ENCODE peak calls at places on chromosomes 2 and 18, in six cellular contexts. A is iPS DF 6.9, N is HepG2, T is endothelial cell of umbilical vein, F is upper lobe of right lung, Q is GM12878. P is an unnamed sample.

GRCh38 chr18:41226186-41226585 is 728.8 kb upstream of the PIK3C3 start:
- DNase-seq in A (no peak), T (peak; percentile 89), Q (no peak), N (no peak), F (no peak), P (no peak)

GRCh38 chr2:240555541-240556250 is 2.1 kb downstream of the ANKMY1 start:
- DNase-seq in N (no peak), Q (no peak), T (no peak), A (no peak), F (no peak), P (no peak)

GRCh38 chr2:236847538-236848263 is 238.0 kb upstream of the COPS8 start:
- DNase-seq in A (no peak), F (no peak), T (no peak), N (no peak), Q (no peak), P (no peak)

GRCh38 chr2:126661702-126662465 is 5.9 kb downstream of the GYPC start:
- DNase-seq in T (no peak), N (no peak), Q (no peak), A (no peak), F (no peak), P (no peak)

GRCh38 chr18:7624697-7625096 is 57.6 kb downstream of the PTPRM start:
- DNase-seq in A (no peak), N (no peak), F (no peak), Q (no peak), T (no peak), P (no peak)

GRCh38 chr2:56483081-56483480 is 299.3 kb downstream of the CCDC85A start:
- DNase-seq in Q (no peak), N (no peak), T (no peak), A (no peak), F (no peak), P (no peak)

GRCh38 chr2:37342636-37343211 is 1.7 kb upstream of the QPCT start:
- DNase-seq in F (no peak), Q (no peak), A (no peak), T (peak; percentile 34), N (no peak), P (no peak)

GRCh38 chr18:9417081-9417841 is 58.1 kb upstream of the RALBP1 start:
- DNase-seq in Q (no peak), T (peak; percentile 69), A (no peak), F (no peak), N (no peak), P (no peak)

DNA sequence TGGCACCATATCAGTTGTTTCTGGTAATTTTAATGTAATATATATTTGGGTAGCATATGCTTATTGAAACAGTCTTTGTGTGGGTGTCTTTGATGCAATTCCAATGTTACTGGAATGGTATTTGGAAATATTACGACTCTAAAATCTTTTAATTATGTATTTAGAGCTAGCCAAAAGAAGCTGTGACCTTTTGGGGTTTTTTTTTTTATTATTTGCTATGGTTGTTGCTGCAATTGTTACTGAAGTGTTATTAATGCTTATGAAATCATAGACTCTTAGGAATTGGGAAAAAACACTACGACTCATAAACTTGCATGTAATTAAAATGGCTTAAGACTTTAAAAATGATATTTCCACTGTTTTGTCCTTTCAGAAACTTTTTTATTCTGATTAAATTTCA is 95.9 kb downstream of the AOX1 start:
- DNase-seq in A (no peak), F (no peak), N (no peak), T (no peak), Q (no peak), P (no peak)
- H3K4me3 ChIP-seq in A (no peak overlapping the region), F (no peak overlapping the region), N (no peak overlapping the region), T (no peak overlapping the region), Q (no peak overlapping the region), P (no peak overlapping the region)

GRCh38 chr2:25650249-25650648 is 23.1 kb downstream of the DTNB start:
- DNase-seq in N (no peak), Q (no peak), A (no peak), T (no peak), F (no peak), P (no peak)
- H3K27me3 ChIP-seq in N (no peaks in the 10 kb centered on the region), Q (no peaks in the 10 kb centered on the region), A (no peaks in the 10 kb centered on the region), T (no peaks in the 10 kb centered on the region), F (no peaks in the 10 kb centered on the region), P (no peaks in the 10 kb centered on the region)

DNA sequence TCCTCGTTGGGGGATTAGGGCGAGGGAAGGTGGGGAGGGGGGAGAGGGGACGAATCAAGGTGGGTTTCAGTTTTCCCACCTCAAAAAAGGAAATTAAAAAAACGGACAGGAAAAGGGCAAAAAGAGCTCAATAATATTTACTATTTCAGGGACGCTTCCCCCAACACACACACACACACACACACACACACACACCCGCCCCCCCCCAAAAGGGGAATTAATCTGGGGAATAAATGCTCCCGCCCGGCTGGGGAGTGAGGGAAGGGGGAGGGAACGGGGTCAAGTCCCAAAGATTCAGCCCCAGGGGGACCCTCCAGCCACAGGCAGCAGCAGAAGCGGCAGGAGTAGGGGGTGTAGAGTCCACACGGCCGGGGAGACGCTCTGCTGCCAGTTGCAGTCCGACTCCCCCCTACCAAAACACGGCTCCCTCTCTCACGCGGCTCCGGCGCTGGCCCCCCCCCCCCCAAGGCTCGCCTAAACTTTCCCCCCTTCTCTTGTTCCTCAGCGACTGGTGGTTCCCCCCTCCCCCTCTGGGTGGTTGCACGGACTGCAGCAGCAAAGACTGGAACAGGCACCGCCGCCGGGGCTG is 472 bp downstream of the XPO1 start:
- DNase-seq in N (no peak), Q (no peak), F (no peak), T (peak; percentile 24), A (no peak), P (no peak)
- H3K4me3 ChIP-seq in N (peak overlapping the region; percentile 91), Q (peak overlapping the region; percentile 76), F (peak overlapping the region; percentile 83), T (peak overlapping the region; percentile 99), A (peak overlapping the region; percentile 84), P (peak overlapping the region; percentile 72)

GRCh38 chr2:219509780-219510511 is 4.3 kb upstream of the ASIC4 start:
- DNase-seq in A (no peak), N (peak; percentile 60), F (no peak), Q (no peak), T (peak; percentile 60), P (no peak)

GRCh38 chr2:219512524-219513216 is 1.6 kb upstream of the ASIC4 start:
- DNase-seq in N (no peak), A (no peak), F (no peak), Q (no peak), T (no peak), P (no peak)

GRCh38 chr2:219513787-219514186 is 495 bp upstream of the ASIC4 start:
- DNase-seq in N (no peak), F (no peak), Q (no peak), A (no peak), T (no peak), P (no peak)

GRCh38 chr2:219510512-219511135 is 3.7 kb upstream of the ASIC4 start:
- DNase-seq in N (no peak), T (no peak), Q (no peak), A (no peak), F (no peak), P (no peak)

DNA sequence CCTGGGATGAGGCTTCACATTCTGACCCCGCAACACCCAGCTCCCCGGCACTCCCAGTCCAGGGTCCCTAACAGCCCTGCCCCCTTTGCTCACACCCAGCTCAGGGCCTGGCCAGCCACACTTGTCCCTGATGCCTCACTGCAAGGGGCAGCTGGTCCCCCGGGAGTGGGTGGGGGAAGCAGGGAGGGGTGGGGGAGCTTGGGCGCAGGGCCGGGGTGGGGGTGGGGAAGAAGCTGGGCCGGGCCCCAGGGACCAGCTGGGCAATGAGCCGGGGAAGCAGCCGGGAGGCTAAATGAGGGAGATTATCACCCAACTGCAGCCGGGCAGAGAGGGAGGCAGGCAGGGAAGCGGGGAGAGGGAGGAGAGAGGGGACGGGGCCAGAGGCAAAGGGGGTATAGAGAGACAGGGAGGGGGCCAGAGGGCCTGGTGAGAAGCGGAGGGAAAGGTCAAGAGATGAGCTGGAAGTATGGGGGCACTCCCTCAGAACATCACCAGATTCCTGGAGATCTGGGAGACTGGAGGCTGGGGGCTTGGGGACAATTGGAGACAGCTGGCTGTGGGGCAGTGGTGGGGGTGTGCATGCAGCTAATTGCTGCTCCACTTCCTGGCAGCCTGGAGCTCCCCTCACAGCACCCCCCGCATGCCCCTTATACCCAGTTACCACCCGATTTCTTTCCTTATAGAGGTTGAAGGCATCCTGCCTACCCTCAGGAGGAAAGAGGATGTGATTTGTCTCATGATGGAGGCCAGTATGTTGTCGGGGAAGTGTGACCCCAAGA is 2.5 kb upstream of the ASIC4 start:
- DNase-seq in A (no peak), Q (no peak), N (no peak), T (no peak), F (no peak), P (no peak)
- H3K27me3 ChIP-seq in A (peaks cover 12% of the 10 kb centered on the region), Q (peaks cover 15% of the 10 kb centered on the region), N (peaks cover 58% of the 10 kb centered on the region), T (peaks cover 58% of the 10 kb centered on the region), F (peaks cover 57% of the 10 kb centered on the region), P (peaks cover 4% of the 10 kb centered on the region)

GRCh38 chr2:152167070-152167469 is 8.5 kb downstream of the STAM2 start:
- DNase-seq in T (peak; percentile 38), F (no peak), N (no peak), Q (no peak), A (no peak), P (no peak)
- H3K4me3 ChIP-seq in T (no peak overlapping the region), F (no peak overlapping the region), N (no peak overlapping the region), Q (peak overlapping the region; percentile 56), A (no peak overlapping the region), P (peak overlapping the region; percentile 44)

DNA sequence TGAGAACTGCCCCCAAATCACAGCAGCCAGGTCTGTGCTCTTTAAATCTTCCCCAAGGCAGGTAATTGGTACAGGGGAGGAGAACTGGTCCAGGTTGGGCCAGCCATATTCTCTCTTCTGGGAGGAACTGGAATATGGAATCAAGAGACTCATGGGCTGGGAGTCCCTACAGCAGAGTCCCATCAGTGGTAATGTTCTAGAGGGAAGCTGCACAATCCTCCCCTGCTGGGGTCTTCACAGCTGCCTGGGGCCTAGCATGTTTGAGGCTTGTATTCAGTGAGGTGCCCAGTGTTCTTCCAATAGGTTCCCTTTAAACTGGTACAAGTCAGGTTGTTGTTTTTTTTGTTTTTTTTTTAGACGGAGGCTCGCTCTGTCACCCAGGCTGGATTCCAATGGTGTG is 21.1 kb upstream of the EGR4 start:
- DNase-seq in T (no peak), F (no peak), A (no peak), N (no peak), Q (no peak), P (no peak)
- H3K27me3 ChIP-seq in T (peaks cover 5% of the 10 kb centered on the region), F (no peaks in the 10 kb centered on the region), A (no peaks in the 10 kb centered on the region), N (peaks cover 44% of the 10 kb centered on the region), Q (peaks cover 1% of the 10 kb centered on the region), P (no peaks in the 10 kb centered on the region)